ENCODE peak calls at places on chromosomes 12 and 14, in eight cellular contexts. One of them, this sample, is unnamed.

GRCh38 chr12:124411291-124411878 is 116.5 kb downstream of the RFLNA start:
- DNase-seq in Daoy: peak
- DNase-seq in 8988T: no peak
- DNase-seq in effector memory CD4-positive, alpha-beta T cell: no peak
- DNase-seq in body of pancreas: no peak
- DNase-seq in NCI-H1436 treated with DMSO at 0.1 percent for 48 hours: no peak
- DNase-seq in astrocyte of the cerebellum: peak
- DNase-seq in aorta: peak
- DNase-seq in this sample: no peak

GRCh38 chr12:132950844-132951535 is 5.1 kb downstream of the ZNF605 start:
- DNase-seq in Daoy: no peak
- DNase-seq in 8988T: no peak
- DNase-seq in body of pancreas: no peak
- DNase-seq in effector memory CD4-positive, alpha-beta T cell: no peak
- DNase-seq in astrocyte of the cerebellum: no peak
- DNase-seq in NCI-H1436 treated with DMSO at 0.1 percent for 48 hours: no peak
- DNase-seq in aorta: no peak
- DNase-seq in this sample: no peak

GRCh38 chr12:89192419-89192818 is 159.9 kb downstream of the DUSP6 start:
- DNase-seq in aorta: no peak
- DNase-seq in effector memory CD4-positive, alpha-beta T cell: no peak
- DNase-seq in Daoy: no peak
- DNase-seq in NCI-H1436 treated with DMSO at 0.1 percent for 48 hours: no peak
- DNase-seq in body of pancreas: no peak
- DNase-seq in astrocyte of the cerebellum: no peak
- DNase-seq in 8988T: no peak
- DNase-seq in this sample: no peak

GRCh38 chr14:99260116-99260515 is 11.9 kb downstream of the BCL11B start:
- DNase-seq in body of pancreas: no peak
- DNase-seq in NCI-H1436 treated with DMSO at 0.1 percent for 48 hours: no peak
- DNase-seq in effector memory CD4-positive, alpha-beta T cell: no peak
- DNase-seq in 8988T: no peak
- DNase-seq in Daoy: no peak
- DNase-seq in astrocyte of the cerebellum: no peak
- DNase-seq in aorta: no peak
- DNase-seq in this sample: no peak

GRCh38 chr12:115443351-115443938 is 759.5 kb upstream of the TBX3 start:
- DNase-seq in NCI-H1436 treated with DMSO at 0.1 percent for 48 hours: no peak
- DNase-seq in astrocyte of the cerebellum: no peak
- DNase-seq in effector memory CD4-positive, alpha-beta T cell: no peak
- DNase-seq in 8988T: no peak
- DNase-seq in body of pancreas: no peak
- DNase-seq in aorta: no peak
- DNase-seq in Daoy: no peak
- DNase-seq in this sample: no peak

GRCh38 chr12:3717283-3717974 is 35.5 kb downstream of the CRACR2A start:
- DNase-seq in NCI-H1436 treated with DMSO at 0.1 percent for 48 hours: no peak
- DNase-seq in 8988T: no peak
- DNase-seq in effector memory CD4-positive, alpha-beta T cell: no peak
- DNase-seq in astrocyte of the cerebellum: no peak
- DNase-seq in Daoy: no peak
- DNase-seq in body of pancreas: no peak
- DNase-seq in aorta: no peak
- DNase-seq in this sample: no peak

GRCh38 chr14:101705733-101706508 is 55.6 kb upstream of the PPP2R5C start:
- DNase-seq in aorta: no peak
- DNase-seq in 8988T: no peak
- DNase-seq in NCI-H1436 treated with DMSO at 0.1 percent for 48 hours: no peak
- DNase-seq in astrocyte of the cerebellum: no peak
- DNase-seq in effector memory CD4-positive, alpha-beta T cell: peak
- DNase-seq in Daoy: peak
- DNase-seq in body of pancreas: no peak
- DNase-seq in this sample: no peak

GRCh38 chr14:94080606-94081385 is at the start of the genes DDX24 and IFI27L1:
- DNase-seq in aorta: peak
- DNase-seq in Daoy: peak
- DNase-seq in NCI-H1436 treated with DMSO at 0.1 percent for 48 hours: peak
- DNase-seq in astrocyte of the cerebellum: peak
- DNase-seq in 8988T: peak
- DNase-seq in effector memory CD4-positive, alpha-beta T cell: peak
- DNase-seq in body of pancreas: peak
- DNase-seq in this sample: peak

GRCh38 chr12:131003676-131004075 is 50.0 kb downstream of the ADGRD1 start:
- DNase-seq in aorta: no peak
- DNase-seq in body of pancreas: no peak
- DNase-seq in astrocyte of the cerebellum: no peak
- DNase-seq in Daoy: no peak
- DNase-seq in NCI-H1436 treated with DMSO at 0.1 percent for 48 hours: no peak
- DNase-seq in effector memory CD4-positive, alpha-beta T cell: no peak
- DNase-seq in 8988T: no peak
- DNase-seq in this sample: no peak

GRCh38 chr14:68547305-68548193 is 245.3 kb downstream of the ZFP36L1 start:
- DNase-seq in astrocyte of the cerebellum: no peak
- DNase-seq in Daoy: peak
- DNase-seq in 8988T: no peak
- DNase-seq in body of pancreas: no peak
- DNase-seq in effector memory CD4-positive, alpha-beta T cell: no peak
- DNase-seq in aorta: no peak
- DNase-seq in NCI-H1436 treated with DMSO at 0.1 percent for 48 hours: no peak
- DNase-seq in this sample: no peak

GRCh38 chr12:64678835-64679234 is 68.5 kb downstream of the RASSF3 start:
- DNase-seq in astrocyte of the cerebellum: no peak
- DNase-seq in body of pancreas: no peak
- DNase-seq in Daoy: no peak
- DNase-seq in 8988T: no peak
- DNase-seq in aorta: no peak
- DNase-seq in effector memory CD4-positive, alpha-beta T cell: no peak
- DNase-seq in NCI-H1436 treated with DMSO at 0.1 percent for 48 hours: no peak
- DNase-seq in this sample: no peak

GRCh38 chr12:53695148-53696138 is 19.6 kb upstream of the ATP5MC2 start:
- DNase-seq in Daoy: peak
- DNase-seq in effector memory CD4-positive, alpha-beta T cell: peak
- DNase-seq in NCI-H1436 treated with DMSO at 0.1 percent for 48 hours: no peak
- DNase-seq in 8988T: peak
- DNase-seq in aorta: peak
- DNase-seq in astrocyte of the cerebellum: no peak
- DNase-seq in body of pancreas: no peak
- DNase-seq in this sample: peak

GRCh38 chr14:51668870-51669269 is 17.2 kb downstream of the FRMD6 start:
- DNase-seq in aorta: no peak
- DNase-seq in astrocyte of the cerebellum: no peak
- DNase-seq in Daoy: no peak
- DNase-seq in NCI-H1436 treated with DMSO at 0.1 percent for 48 hours: no peak
- DNase-seq in effector memory CD4-positive, alpha-beta T cell: no peak
- DNase-seq in body of pancreas: no peak
- DNase-seq in 8988T: no peak
- DNase-seq in this sample: no peak

GRCh38 chr12:49667319-49668090 is 39.7 kb downstream of the FMNL3 start:
- DNase-seq in Daoy: no peak
- DNase-seq in aorta: peak
- DNase-seq in 8988T: no peak
- DNase-seq in body of pancreas: no peak
- DNase-seq in effector memory CD4-positive, alpha-beta T cell: no peak
- DNase-seq in NCI-H1436 treated with DMSO at 0.1 percent for 48 hours: no peak
- DNase-seq in astrocyte of the cerebellum: no peak
- DNase-seq in this sample: no peak

GRCh38 chr14:40727107-40727506 is 879.6 kb upstream of the LRFN5 start:
- DNase-seq in NCI-H1436 treated with DMSO at 0.1 percent for 48 hours: no peak
- DNase-seq in 8988T: no peak
- DNase-seq in Daoy: no peak
- DNase-seq in aorta: no peak
- DNase-seq in effector memory CD4-positive, alpha-beta T cell: no peak
- DNase-seq in astrocyte of the cerebellum: no peak
- DNase-seq in body of pancreas: no peak
- DNase-seq in this sample: no peak

GRCh38 chr12:121001841-121002483 is 14.3 kb downstream of the C12orf43 start:
- DNase-seq in Daoy: no peak
- DNase-seq in effector memory CD4-positive, alpha-beta T cell: no peak
- DNase-seq in 8988T: no peak
- DNase-seq in astrocyte of the cerebellum: no peak
- DNase-seq in NCI-H1436 treated with DMSO at 0.1 percent for 48 hours: no peak
- DNase-seq in aorta: peak
- DNase-seq in body of pancreas: no peak
- DNase-seq in this sample: no peak

GRCh38 chr14:69928111-69928523 is 48.9 kb downstream of the SMOC1 start:
- DNase-seq in aorta: no peak
- DNase-seq in body of pancreas: no peak
- DNase-seq in 8988T: no peak
- DNase-seq in Daoy: peak
- DNase-seq in NCI-H1436 treated with DMSO at 0.1 percent for 48 hours: no peak
- DNase-seq in effector memory CD4-positive, alpha-beta T cell: no peak
- DNase-seq in astrocyte of the cerebellum: peak
- DNase-seq in this sample: no peak

GRCh38 chr12:20808521-20808920 is 2.0 kb upstream of the SLCO1B3 start:
- DNase-seq in effector memory CD4-positive, alpha-beta T cell: no peak
- DNase-seq in aorta: no peak
- DNase-seq in astrocyte of the cerebellum: no peak
- DNase-seq in NCI-H1436 treated with DMSO at 0.1 percent for 48 hours: no peak
- DNase-seq in body of pancreas: no peak
- DNase-seq in 8988T: no peak
- DNase-seq in Daoy: no peak
- DNase-seq in this sample: no peak

GRCh38 chr12:32702470-32702869 is 23.4 kb downstream of the DNM1L start:
- DNase-seq in aorta: no peak
- DNase-seq in astrocyte of the cerebellum: no peak
- DNase-seq in body of pancreas: no peak
- DNase-seq in NCI-H1436 treated with DMSO at 0.1 percent for 48 hours: no peak
- DNase-seq in 8988T: no peak
- DNase-seq in effector memory CD4-positive, alpha-beta T cell: no peak
- DNase-seq in Daoy: no peak
- DNase-seq in this sample: no peak

GRCh38 chr14:50083467-50084337 is 32.7 kb downstream of the VCPKMT start:
- DNase-seq in 8988T: no peak
- DNase-seq in body of pancreas: no peak
- DNase-seq in aorta: no peak
- DNase-seq in NCI-H1436 treated with DMSO at 0.1 percent for 48 hours: no peak
- DNase-seq in astrocyte of the cerebellum: no peak
- DNase-seq in Daoy: peak
- DNase-seq in effector memory CD4-positive, alpha-beta T cell: peak
- DNase-seq in this sample: no peak

GRCh38 chr12:89622115-89622514 is 86.5 kb downstream of the ATP2B1 start:
- DNase-seq in aorta: no peak
- DNase-seq in effector memory CD4-positive, alpha-beta T cell: no peak
- DNase-seq in body of pancreas: no peak
- DNase-seq in 8988T: no peak
- DNase-seq in NCI-H1436 treated with DMSO at 0.1 percent for 48 hours: no peak
- DNase-seq in astrocyte of the cerebellum: no peak
- DNase-seq in Daoy: no peak
- DNase-seq in this sample: no peak

GRCh38 chr12:15278816-15279658 is 43.3 kb upstream of the PTPRO start:
- DNase-seq in aorta: peak
- DNase-seq in 8988T: no peak
- DNase-seq in effector memory CD4-positive, alpha-beta T cell: no peak
- DNase-seq in NCI-H1436 treated with DMSO at 0.1 percent for 48 hours: no peak
- DNase-seq in astrocyte of the cerebellum: peak
- DNase-seq in Daoy: peak
- DNase-seq in body of pancreas: peak
- DNase-seq in this sample: no peak

GRCh38 chr12:14952295-14952995 is 9.0 kb downstream of the ARHGDIB start:
- DNase-seq in NCI-H1436 treated with DMSO at 0.1 percent for 48 hours: no peak
- DNase-seq in effector memory CD4-positive, alpha-beta T cell: peak
- DNase-seq in aorta: no peak
- DNase-seq in astrocyte of the cerebellum: peak
- DNase-seq in body of pancreas: no peak
- DNase-seq in Daoy: peak
- DNase-seq in 8988T: no peak
- DNase-seq in this sample: no peak

GRCh38 chr12:132187646-132188450 is 43.6 kb downstream of the NOC4L start:
- DNase-seq in effector memory CD4-positive, alpha-beta T cell: no peak
- DNase-seq in astrocyte of the cerebellum: no peak
- DNase-seq in aorta: no peak
- DNase-seq in NCI-H1436 treated with DMSO at 0.1 percent for 48 hours: no peak
- DNase-seq in 8988T: no peak
- DNase-seq in body of pancreas: no peak
- DNase-seq in Daoy: no peak
- DNase-seq in this sample: no peak

GRCh38 chr14:34700622-34701130 is 13.7 kb downstream of the CFL2 start:
- DNase-seq in effector memory CD4-positive, alpha-beta T cell: no peak
- DNase-seq in 8988T: no peak
- DNase-seq in Daoy: no peak
- DNase-seq in NCI-H1436 treated with DMSO at 0.1 percent for 48 hours: no peak
- DNase-seq in aorta: no peak
- DNase-seq in body of pancreas: no peak
- DNase-seq in astrocyte of the cerebellum: no peak
- DNase-seq in this sample: no peak

GRCh38 chr12:74900232-74900631 is 309.4 kb downstream of the KCNC2 start:
- DNase-seq in effector memory CD4-positive, alpha-beta T cell: no peak
- DNase-seq in body of pancreas: no peak
- DNase-seq in 8988T: no peak
- DNase-seq in NCI-H1436 treated with DMSO at 0.1 percent for 48 hours: no peak
- DNase-seq in Daoy: no peak
- DNase-seq in astrocyte of the cerebellum: no peak
- DNase-seq in aorta: no peak
- DNase-seq in this sample: no peak

GRCh38 chr12:70338531-70338930 is 27.6 kb upstream of the KCNMB4 start:
- DNase-seq in astrocyte of the cerebellum: no peak
- DNase-seq in aorta: no peak
- DNase-seq in 8988T: no peak
- DNase-seq in Daoy: no peak
- DNase-seq in effector memory CD4-positive, alpha-beta T cell: no peak
- DNase-seq in NCI-H1436 treated with DMSO at 0.1 percent for 48 hours: no peak
- DNase-seq in body of pancreas: no peak
- DNase-seq in this sample: no peak

GRCh38 chr12:88493651-88494050 is 86.6 kb downstream of the KITLG start:
- DNase-seq in Daoy: peak
- DNase-seq in aorta: no peak
- DNase-seq in effector memory CD4-positive, alpha-beta T cell: no peak
- DNase-seq in astrocyte of the cerebellum: peak
- DNase-seq in body of pancreas: no peak
- DNase-seq in NCI-H1436 treated with DMSO at 0.1 percent for 48 hours: no peak
- DNase-seq in 8988T: no peak
- DNase-seq in this sample: no peak

GRCh38 chr14:56359245-56359644 is 220.4 kb upstream of the TMEM260 start:
- DNase-seq in effector memory CD4-positive, alpha-beta T cell: no peak
- DNase-seq in Daoy: peak
- DNase-seq in 8988T: no peak
- DNase-seq in NCI-H1436 treated with DMSO at 0.1 percent for 48 hours: no peak
- DNase-seq in aorta: no peak
- DNase-seq in body of pancreas: no peak
- DNase-seq in astrocyte of the cerebellum: no peak
- DNase-seq in this sample: no peak

GRCh38 chr12:124371970-124372555 is 77.2 kb downstream of the RFLNA start:
- DNase-seq in effector memory CD4-positive, alpha-beta T cell: no peak
- DNase-seq in 8988T: no peak
- DNase-seq in Daoy: no peak
- DNase-seq in aorta: no peak
- DNase-seq in NCI-H1436 treated with DMSO at 0.1 percent for 48 hours: no peak
- DNase-seq in body of pancreas: no peak
- DNase-seq in astrocyte of the cerebellum: no peak
- DNase-seq in this sample: no peak

GRCh38 chr12:25286837-25287236 is 36.1 kb upstream of the KRAS start:
- DNase-seq in astrocyte of the cerebellum: no peak
- DNase-seq in NCI-H1436 treated with DMSO at 0.1 percent for 48 hours: no peak
- DNase-seq in body of pancreas: no peak
- DNase-seq in effector memory CD4-positive, alpha-beta T cell: no peak
- DNase-seq in Daoy: no peak
- DNase-seq in 8988T: no peak
- DNase-seq in aorta: no peak
- DNase-seq in this sample: no peak

GRCh38 chr14:89458713-89459112 is 41.7 kb upstream of the FOXN3 start:
- DNase-seq in NCI-H1436 treated with DMSO at 0.1 percent for 48 hours: no peak
- DNase-seq in aorta: no peak
- DNase-seq in effector memory CD4-positive, alpha-beta T cell: no peak
- DNase-seq in astrocyte of the cerebellum: no peak
- DNase-seq in 8988T: no peak
- DNase-seq in body of pancreas: no peak
- DNase-seq in Daoy: no peak
- DNase-seq in this sample: no peak

GRCh38 chr14:95313707-95314106 is 6.0 kb downstream of the CLMN start:
- DNase-seq in 8988T: no peak
- DNase-seq in NCI-H1436 treated with DMSO at 0.1 percent for 48 hours: no peak
- DNase-seq in effector memory CD4-positive, alpha-beta T cell: no peak
- DNase-seq in body of pancreas: peak
- DNase-seq in astrocyte of the cerebellum: peak
- DNase-seq in aorta: peak
- DNase-seq in Daoy: peak
- DNase-seq in this sample: no peak

GRCh38 chr12:108457734-108458361 is 57.2 kb upstream of the FICD start:
- DNase-seq in effector memory CD4-positive, alpha-beta T cell: no peak
- DNase-seq in body of pancreas: no peak
- DNase-seq in Daoy: peak
- DNase-seq in aorta: no peak
- DNase-seq in 8988T: no peak
- DNase-seq in NCI-H1436 treated with DMSO at 0.1 percent for 48 hours: no peak
- DNase-seq in astrocyte of the cerebellum: no peak
- DNase-seq in this sample: no peak